ENCODE peak calls at places on chromosomes 16 and 17, in five cellular contexts. B is CD8-positive, alpha-beta memory T cell; N is iris pigment epithelial cell; S is GM23248; J is GM10248. D is an unnamed sample.

GRCh38 chr16:53632526-53632925 is 71.1 kb downstream of the RPGRIP1L start:
- DNase-seq in B (no peak), N (peak), S (no peak), J (no peak), D (no peak)

GRCh38 chr17:59807892-59808509 is 84.7 kb downstream of the TUBD1 start:
- DNase-seq in B (no peak), N (no peak), S (peak), J (no peak), D (no peak)

GRCh38 chr17:50865060-50865867 is 890 bp downstream of the TOB1 start:
- DNase-seq in B (peak), N (peak), S (peak), J (peak), D (peak)

GRCh38 chr17:73429440-73430164 is 117.8 kb upstream of the CDC42EP4 start:
- DNase-seq in B (peak), N (peak), S (peak), J (peak), D (peak)

GRCh38 chr17:35313875-35314409 is 59.5 kb downstream of the SLFN11 start:
- DNase-seq in B (peak), N (no peak), S (peak), J (peak), D (no peak)

GRCh38 chr16:50745940-50746339 is 4.1 kb downstream of the CYLD start:
- DNase-seq in B (no peak), N (no peak), S (no peak), J (no peak), D (no peak)

GRCh38 chr17:29179232-29180036 is 764 bp downstream of the MYO18A start:
- DNase-seq in B (no peak), N (no peak), S (peak), J (no peak), D (no peak)

GRCh38 chr17:4525691-4526397 is 27.2 kb downstream of the SPNS2 start:
- DNase-seq in B (no peak), N (no peak), S (no peak), J (no peak), D (no peak)

GRCh38 chr17:55577687-55578086 is 66.4 kb upstream of the SMIM36 start:
- DNase-seq in B (no peak), N (peak), S (no peak), J (no peak), D (no peak)

GRCh38 chr17:50146927-50147640 is 3.4 kb downstream of the PPP1R9B start:
- DNase-seq in B (no peak), N (no peak), S (peak), J (no peak), D (peak)

D was measured in anterior cingulate cortex.